ENCODE peak calls at places on chromosome 18, in ten cellular contexts. One of them, this sample, is unnamed.

GRCh38 chr18:25453556-25454269 is 101.7 kb upstream of the ZNF521 start:
- DNase-seq in Peyer's patch: no peak
- DNase-seq in transverse colon: no peak
- DNase-seq in cardiac muscle cell: no peak
- DNase-seq in fibroblast of lung: peak; percentile 62
- DNase-seq in heart right ventricle: no peak
- DNase-seq in mesendoderm: no peak
- DNase-seq in heart left ventricle: no peak
- DNase-seq in CD8-positive, alpha-beta memory T cell: no peak
- DNase-seq in uterus: no peak
- DNase-seq in this sample: no peak

GRCh38 chr18:32019251-32019943 is 772 bp downstream of the RNF125 start:
- DNase-seq in heart right ventricle: peak; percentile 11
- DNase-seq in mesendoderm: peak; percentile 65
- DNase-seq in fibroblast of lung: peak; percentile 34
- DNase-seq in transverse colon: peak; percentile 67
- DNase-seq in cardiac muscle cell: peak; percentile 49
- DNase-seq in CD8-positive, alpha-beta memory T cell: peak; percentile 80
- DNase-seq in Peyer's patch: peak; percentile 84
- DNase-seq in uterus: peak; percentile 27
- DNase-seq in heart left ventricle: peak; percentile 49
- DNase-seq in this sample: peak; percentile 75

GRCh38 chr18:25074925-25075693 is 276.9 kb downstream of the ZNF521 start:
- DNase-seq in uterus: no peak
- DNase-seq in heart right ventricle: no peak
- DNase-seq in mesendoderm: peak; percentile 12
- DNase-seq in heart left ventricle: no peak
- DNase-seq in Peyer's patch: no peak
- DNase-seq in CD8-positive, alpha-beta memory T cell: no peak
- DNase-seq in transverse colon: no peak
- DNase-seq in fibroblast of lung: no peak
- DNase-seq in cardiac muscle cell: no peak
- DNase-seq in this sample: peak; percentile 23

GRCh38 chr18:37669991-37670534 is 104.5 kb upstream of the CELF4 start:
- DNase-seq in heart right ventricle: no peak
- DNase-seq in CD8-positive, alpha-beta memory T cell: no peak
- DNase-seq in heart left ventricle: no peak
- DNase-seq in Peyer's patch: no peak
- DNase-seq in mesendoderm: peak; percentile 53
- DNase-seq in uterus: no peak
- DNase-seq in cardiac muscle cell: no peak
- DNase-seq in transverse colon: no peak
- DNase-seq in fibroblast of lung: no peak
- DNase-seq in this sample: peak; percentile 39

GRCh38 chr18:26677957-26678356 is 129.6 kb upstream of the KCTD1 start:
- DNase-seq in heart left ventricle: no peak
- DNase-seq in CD8-positive, alpha-beta memory T cell: no peak
- DNase-seq in transverse colon: no peak
- DNase-seq in Peyer's patch: no peak
- DNase-seq in cardiac muscle cell: no peak
- DNase-seq in heart right ventricle: no peak
- DNase-seq in mesendoderm: no peak
- DNase-seq in fibroblast of lung: no peak
- DNase-seq in uterus: no peak
- DNase-seq in this sample: no peak

GRCh38 chr18:48600046-48600745 is 61.4 kb downstream of the CTIF start:
- DNase-seq in CD8-positive, alpha-beta memory T cell: no peak
- DNase-seq in Peyer's patch: no peak
- DNase-seq in mesendoderm: no peak
- DNase-seq in cardiac muscle cell: no peak
- DNase-seq in transverse colon: no peak
- DNase-seq in heart right ventricle: no peak
- DNase-seq in fibroblast of lung: no peak
- DNase-seq in heart left ventricle: no peak
- DNase-seq in uterus: no peak
- DNase-seq in this sample: no peak

GRCh38 chr18:76219023-76219422 is 276.0 kb downstream of the ZNF516 start:
- DNase-seq in Peyer's patch: no peak
- DNase-seq in CD8-positive, alpha-beta memory T cell: no peak
- DNase-seq in transverse colon: no peak
- DNase-seq in uterus: no peak
- DNase-seq in heart right ventricle: no peak
- DNase-seq in heart left ventricle: no peak
- DNase-seq in mesendoderm: no peak
- DNase-seq in fibroblast of lung: no peak
- DNase-seq in cardiac muscle cell: no peak
- DNase-seq in this sample: no peak

GRCh38 chr18:28439870-28440269 is 262.9 kb upstream of the CDH2 start:
- DNase-seq in heart right ventricle: no peak
- DNase-seq in mesendoderm: no peak
- DNase-seq in cardiac muscle cell: no peak
- DNase-seq in transverse colon: no peak
- DNase-seq in heart left ventricle: no peak
- DNase-seq in uterus: no peak
- DNase-seq in Peyer's patch: no peak
- DNase-seq in CD8-positive, alpha-beta memory T cell: no peak
- DNase-seq in fibroblast of lung: no peak
- DNase-seq in this sample: no peak

GRCh38 chr18:79735071-79735980 is 55.7 kb downstream of the CTDP1 start:
- DNase-seq in CD8-positive, alpha-beta memory T cell: peak; percentile 49
- DNase-seq in transverse colon: no peak
- DNase-seq in mesendoderm: no peak
- DNase-seq in fibroblast of lung: no peak
- DNase-seq in heart left ventricle: peak; percentile 17
- DNase-seq in cardiac muscle cell: no peak
- DNase-seq in Peyer's patch: no peak
- DNase-seq in uterus: no peak
- DNase-seq in heart right ventricle: no peak
- DNase-seq in this sample: no peak

GRCh38 chr18:75124551-75124950 is 84.4 kb downstream of the PTGR3 start:
- DNase-seq in fibroblast of lung: no peak
- DNase-seq in Peyer's patch: peak; percentile 28
- DNase-seq in mesendoderm: no peak
- DNase-seq in heart left ventricle: no peak
- DNase-seq in transverse colon: no peak
- DNase-seq in uterus: no peak
- DNase-seq in heart right ventricle: no peak
- DNase-seq in cardiac muscle cell: no peak
- DNase-seq in CD8-positive, alpha-beta memory T cell: no peak
- DNase-seq in this sample: peak; percentile 13

GRCh38 chr18:56377161-56377560 is 261.2 kb downstream of the TXNL1 start:
- DNase-seq in heart left ventricle: no peak
- DNase-seq in mesendoderm: no peak
- DNase-seq in transverse colon: no peak
- DNase-seq in Peyer's patch: no peak
- DNase-seq in cardiac muscle cell: no peak
- DNase-seq in uterus: no peak
- DNase-seq in CD8-positive, alpha-beta memory T cell: no peak
- DNase-seq in heart right ventricle: no peak
- DNase-seq in fibroblast of lung: no peak
- DNase-seq in this sample: no peak

GRCh38 chr18:65526099-65526498 is 224.7 kb upstream of the CDH7 start:
- DNase-seq in fibroblast of lung: no peak
- DNase-seq in heart left ventricle: no peak
- DNase-seq in uterus: no peak
- DNase-seq in transverse colon: no peak
- DNase-seq in heart right ventricle: no peak
- DNase-seq in mesendoderm: no peak
- DNase-seq in cardiac muscle cell: no peak
- DNase-seq in CD8-positive, alpha-beta memory T cell: no peak
- DNase-seq in Peyer's patch: no peak
- DNase-seq in this sample: no peak

GRCh38 chr18:66271927-66272326 is 332.0 kb downstream of the CDH19 start:
- DNase-seq in uterus: no peak
- DNase-seq in mesendoderm: peak; percentile 95
- DNase-seq in heart left ventricle: no peak
- DNase-seq in fibroblast of lung: no peak
- DNase-seq in CD8-positive, alpha-beta memory T cell: no peak
- DNase-seq in cardiac muscle cell: no peak
- DNase-seq in transverse colon: no peak
- DNase-seq in Peyer's patch: no peak
- DNase-seq in heart right ventricle: no peak
- DNase-seq in this sample: peak; percentile 32

GRCh38 chr18:75507636-75508035 is 80.1 kb upstream of the SMIM21 start:
- DNase-seq in fibroblast of lung: peak; percentile 56
- DNase-seq in transverse colon: no peak
- DNase-seq in mesendoderm: no peak
- DNase-seq in cardiac muscle cell: no peak
- DNase-seq in uterus: no peak
- DNase-seq in Peyer's patch: no peak
- DNase-seq in heart right ventricle: no peak
- DNase-seq in CD8-positive, alpha-beta memory T cell: no peak
- DNase-seq in heart left ventricle: no peak
- DNase-seq in this sample: no peak

GRCh38 chr18:79250236-79250993 is 145.3 kb upstream of the NFATC1 start:
- DNase-seq in uterus: no peak
- DNase-seq in fibroblast of lung: no peak
- DNase-seq in cardiac muscle cell: no peak
- DNase-seq in heart right ventricle: no peak
- DNase-seq in heart left ventricle: no peak
- DNase-seq in Peyer's patch: no peak
- DNase-seq in mesendoderm: no peak
- DNase-seq in CD8-positive, alpha-beta memory T cell: no peak
- DNase-seq in transverse colon: no peak
- DNase-seq in this sample: no peak

GRCh38 chr18:40159141-40160017 is 1795.7 kb upstream of the PIK3C3 start:
- DNase-seq in cardiac muscle cell: peak; percentile 44
- DNase-seq in Peyer's patch: no peak
- DNase-seq in transverse colon: no peak
- DNase-seq in heart right ventricle: no peak
- DNase-seq in CD8-positive, alpha-beta memory T cell: no peak
- DNase-seq in fibroblast of lung: peak; percentile 80
- DNase-seq in heart left ventricle: no peak
- DNase-seq in mesendoderm: peak; percentile 52
- DNase-seq in uterus: no peak
- DNase-seq in this sample: peak; percentile 4

GRCh38 chr18:43192408-43192807 is 76.9 kb upstream of the RIT2 start:
- DNase-seq in heart right ventricle: no peak
- DNase-seq in transverse colon: no peak
- DNase-seq in CD8-positive, alpha-beta memory T cell: no peak
- DNase-seq in mesendoderm: no peak
- DNase-seq in heart left ventricle: no peak
- DNase-seq in fibroblast of lung: peak; percentile 38
- DNase-seq in Peyer's patch: no peak
- DNase-seq in cardiac muscle cell: no peak
- DNase-seq in uterus: no peak
- DNase-seq in this sample: no peak

GRCh38 chr18:24530630-24531111 is 70.2 kb downstream of the HRH4 start:
- DNase-seq in cardiac muscle cell: no peak
- DNase-seq in fibroblast of lung: peak; percentile 14
- DNase-seq in Peyer's patch: no peak
- DNase-seq in CD8-positive, alpha-beta memory T cell: no peak
- DNase-seq in mesendoderm: no peak
- DNase-seq in heart left ventricle: no peak
- DNase-seq in transverse colon: no peak
- DNase-seq in heart right ventricle: no peak
- DNase-seq in uterus: peak; percentile 23
- DNase-seq in this sample: no peak

GRCh38 chr18:49613741-49614151 is 51.9 kb downstream of the LIPG start:
- DNase-seq in fibroblast of lung: no peak
- DNase-seq in Peyer's patch: peak; percentile 82
- DNase-seq in uterus: no peak
- DNase-seq in heart left ventricle: no peak
- DNase-seq in heart right ventricle: no peak
- DNase-seq in CD8-positive, alpha-beta memory T cell: no peak
- DNase-seq in cardiac muscle cell: no peak
- DNase-seq in transverse colon: no peak
- DNase-seq in mesendoderm: peak; percentile 34
- DNase-seq in this sample: no peak

GRCh38 chr18:54181856-54182612 is 42.4 kb downstream of the MBD2 start:
- DNase-seq in transverse colon: no peak
- DNase-seq in heart right ventricle: no peak
- DNase-seq in CD8-positive, alpha-beta memory T cell: no peak
- DNase-seq in heart left ventricle: no peak
- DNase-seq in cardiac muscle cell: no peak
- DNase-seq in uterus: no peak
- DNase-seq in fibroblast of lung: no peak
- DNase-seq in mesendoderm: no peak
- DNase-seq in Peyer's patch: no peak
- DNase-seq in this sample: no peak
- H3K36me3 ChIP-seq in transverse colon: no peaks in the 10 kb centered on the region
- H3K36me3 ChIP-seq in heart right ventricle: no peaks in the 10 kb centered on the region
- H3K36me3 ChIP-seq in CD8-positive, alpha-beta memory T cell: no peaks in the 10 kb centered on the region
- H3K36me3 ChIP-seq in heart left ventricle: no peaks in the 10 kb centered on the region
- H3K36me3 ChIP-seq in cardiac muscle cell: peaks cover 5% of the 10 kb centered on the region
- H3K36me3 ChIP-seq in uterus: no peaks in the 10 kb centered on the region
- H3K36me3 ChIP-seq in fibroblast of lung: no peaks in the 10 kb centered on the region
- H3K36me3 ChIP-seq in mesendoderm: no peaks in the 10 kb centered on the region
- H3K36me3 ChIP-seq in Peyer's patch: no peaks in the 10 kb centered on the region
- H3K36me3 ChIP-seq in this sample: no peaks in the 10 kb centered on the region

DNA sequence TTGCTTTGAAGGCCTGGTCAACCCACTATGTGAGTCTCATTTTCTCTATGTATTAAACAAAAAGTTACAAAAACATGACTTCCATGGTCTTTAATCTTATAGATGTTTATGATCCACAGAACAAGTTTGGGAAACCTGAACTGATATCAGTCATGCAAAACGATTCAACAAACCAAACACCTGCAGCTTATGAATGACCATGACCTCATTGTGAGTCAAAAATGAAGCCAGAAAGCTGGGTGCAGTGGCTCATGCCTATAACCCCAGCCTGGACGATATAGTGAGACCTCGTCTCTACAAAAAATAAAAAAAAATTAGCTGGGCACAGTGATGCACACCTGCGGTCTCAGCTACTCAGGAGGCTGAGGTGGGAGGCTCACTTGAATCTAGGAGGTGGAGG is 270.4 kb upstream of the CCDC68 start:
- DNase-seq in cardiac muscle cell: no peak
- DNase-seq in fibroblast of lung: no peak
- DNase-seq in transverse colon: no peak
- DNase-seq in heart right ventricle: no peak
- DNase-seq in uterus: no peak
- DNase-seq in heart left ventricle: no peak
- DNase-seq in CD8-positive, alpha-beta memory T cell: no peak
- DNase-seq in Peyer's patch: no peak
- DNase-seq in mesendoderm: no peak
- DNase-seq in this sample: no peak
- H3K36me3 ChIP-seq in cardiac muscle cell: peaks cover 21% of the 10 kb centered on the region
- H3K36me3 ChIP-seq in fibroblast of lung: peaks cover 10% of the 10 kb centered on the region
- H3K36me3 ChIP-seq in transverse colon: no peaks in the 10 kb centered on the region
- H3K36me3 ChIP-seq in heart right ventricle: no peaks in the 10 kb centered on the region
- H3K36me3 ChIP-seq in uterus: no peaks in the 10 kb centered on the region
- H3K36me3 ChIP-seq in heart left ventricle: peaks cover 2% of the 10 kb centered on the region
- H3K36me3 ChIP-seq in CD8-positive, alpha-beta memory T cell: no peaks in the 10 kb centered on the region
- H3K36me3 ChIP-seq in Peyer's patch: no peaks in the 10 kb centered on the region
- H3K36me3 ChIP-seq in mesendoderm: peaks cover 6% of the 10 kb centered on the region
- H3K36me3 ChIP-seq in this sample: peaks cover 10% of the 10 kb centered on the region

GRCh38 chr18:9925795-9926194 is 12.0 kb downstream of the VAPA start:
- DNase-seq in CD8-positive, alpha-beta memory T cell: no peak
- DNase-seq in cardiac muscle cell: no peak
- DNase-seq in heart right ventricle: no peak
- DNase-seq in Peyer's patch: no peak
- DNase-seq in uterus: no peak
- DNase-seq in transverse colon: no peak
- DNase-seq in heart left ventricle: no peak
- DNase-seq in mesendoderm: no peak
- DNase-seq in fibroblast of lung: no peak
- DNase-seq in this sample: no peak
- H3K36me3 ChIP-seq in CD8-positive, alpha-beta memory T cell: no peaks in the 10 kb centered on the region
- H3K36me3 ChIP-seq in cardiac muscle cell: no peaks in the 10 kb centered on the region
- H3K36me3 ChIP-seq in heart right ventricle: no peaks in the 10 kb centered on the region
- H3K36me3 ChIP-seq in Peyer's patch: no peaks in the 10 kb centered on the region
- H3K36me3 ChIP-seq in uterus: no peaks in the 10 kb centered on the region
- H3K36me3 ChIP-seq in transverse colon: no peaks in the 10 kb centered on the region
- H3K36me3 ChIP-seq in heart left ventricle: no peaks in the 10 kb centered on the region
- H3K36me3 ChIP-seq in mesendoderm: no peaks in the 10 kb centered on the region
- H3K36me3 ChIP-seq in fibroblast of lung: no peaks in the 10 kb centered on the region
- H3K36me3 ChIP-seq in this sample: no peaks in the 10 kb centered on the region

GRCh38 chr18:12960395-12960794 is 12.6 kb downstream of the SEH1L start:
- DNase-seq in CD8-positive, alpha-beta memory T cell: no peak
- DNase-seq in fibroblast of lung: no peak
- DNase-seq in uterus: no peak
- DNase-seq in mesendoderm: no peak
- DNase-seq in transverse colon: no peak
- DNase-seq in Peyer's patch: no peak
- DNase-seq in heart right ventricle: no peak
- DNase-seq in cardiac muscle cell: no peak
- DNase-seq in heart left ventricle: no peak
- DNase-seq in this sample: no peak
- H3K36me3 ChIP-seq in CD8-positive, alpha-beta memory T cell: peaks cover 15% of the 10 kb centered on the region
- H3K36me3 ChIP-seq in fibroblast of lung: peaks cover 4% of the 10 kb centered on the region
- H3K36me3 ChIP-seq in uterus: no peaks in the 10 kb centered on the region
- H3K36me3 ChIP-seq in mesendoderm: peaks cover 6% of the 10 kb centered on the region
- H3K36me3 ChIP-seq in transverse colon: peaks cover 16% of the 10 kb centered on the region
- H3K36me3 ChIP-seq in Peyer's patch: no peaks in the 10 kb centered on the region
- H3K36me3 ChIP-seq in heart right ventricle: peaks cover 4% of the 10 kb centered on the region
- H3K36me3 ChIP-seq in cardiac muscle cell: peaks cover 26% of the 10 kb centered on the region
- H3K36me3 ChIP-seq in heart left ventricle: peaks cover 10% of the 10 kb centered on the region
- H3K36me3 ChIP-seq in this sample: peaks cover 5% of the 10 kb centered on the region

This sample was measured in H7.